ENCODE peak calls at places on chromosome 14, in five cellular contexts. S, T, E, R and P are unnamed samples.

GRCh38 chr14:98984719-98985041 is 287.3 kb downstream of the BCL11B start:
- DNase-seq in T (no peak), R (no peak), S (peak), E (no peak), P (no peak)

GRCh38 chr14:65864549-65864948 is 452.0 kb downstream of the FUT8 start:
- DNase-seq in T (no peak), R (no peak), S (no peak), E (no peak), P (no peak)

GRCh38 chr14:55107766-55108554 is 21.1 kb upstream of the LGALS3 start:
- DNase-seq in T (peak), R (no peak), S (peak), E (no peak), P (no peak)

GRCh38 chr14:90483551-90483950 is 86.7 kb downstream of the CALM1 start:
- DNase-seq in R (no peak), T (no peak), E (no peak), S (no peak), P (no peak)

GRCh38 chr14:39025810-39026627 is 77.0 kb downstream of the SEC23A start:
- DNase-seq in R (no peak), T (no peak), S (no peak), E (no peak), P (no peak)

GRCh38 chr14:26128931-26129674 is 468.7 kb downstream of the NOVA1 start:
- DNase-seq in T (no peak), R (no peak), E (no peak), S (no peak), P (no peak)

GRCh38 chr14:71319646-71320045 is 412.4 kb downstream of the PCNX1 start:
- DNase-seq in R (peak), T (no peak), E (no peak), S (no peak), P (no peak)

GRCh38 chr14:67622675-67623074 is 3.0 kb downstream of the ARG2 start:
- DNase-seq in S (peak), T (no peak), E (no peak), R (no peak), P (no peak)

GRCh38 chr14:21171128-21171527 is 15.3 kb upstream of the OR5AU1 start:
- DNase-seq in S (no peak), E (no peak), T (no peak), R (no peak), P (no peak)

GRCh38 chr14:104080557-104081492 is 4.7 kb upstream of the ASPG start:
- DNase-seq in S (no peak), R (no peak), E (no peak), T (no peak), P (no peak)

GRCh38 chr14:87133073-87133815 is 859.7 kb downstream of the GALC start:
- DNase-seq in E (no peak), R (no peak), T (no peak), S (no peak), P (no peak)

GRCh38 chr14:31402764-31403163 is 17.6 kb downstream of the HEATR5A start:
- DNase-seq in T (no peak), E (no peak), S (no peak), R (no peak), P (no peak)

GRCh38 chr14:73245401-73246325 is 8.4 kb downstream of the PAPLN start:
- DNase-seq in E (no peak), T (no peak), R (peak), S (peak), P (no peak)

GRCh38 chr14:92473947-92474535 is 39.5 kb upstream of the RIN3 start:
- DNase-seq in S (no peak), T (no peak), R (no peak), E (no peak), P (no peak)

GRCh38 chr14:57573193-57573592 is 79.5 kb upstream of the CCDC198 start:
- DNase-seq in S (no peak), E (no peak), T (no peak), R (no peak), P (no peak)

GRCh38 chr14:22850944-22851790 is 14.8 kb downstream of the MMP14 start:
- DNase-seq in S (no peak), T (no peak), E (no peak), R (no peak), P (no peak)

GRCh38 chr14:103626150-103626850 is 2.7 kb upstream of the KLC1 start:
- DNase-seq in T (no peak), R (no peak), S (no peak), E (no peak), P (no peak)

GRCh38 chr14:103593577-103593976 is 30.8 kb downstream of the COA8 start:
- DNase-seq in T (no peak), S (no peak), R (no peak), E (no peak), P (no peak)

GRCh38 chr14:85686908-85687307 is 157.0 kb downstream of the FLRT2 start:
- DNase-seq in S (no peak), T (no peak), R (no peak), E (no peak), P (no peak)

GRCh38 chr14:68020999-68021663 is 201.6 kb downstream of the RAD51B start:
- DNase-seq in R (no peak), E (no peak), S (no peak), T (no peak), P (no peak)

GRCh38 chr14:92408186-92408585 is 85.2 kb downstream of the SLC24A4 start:
- DNase-seq in E (no peak), R (no peak), S (no peak), T (no peak), P (no peak)

GRCh38 chr14:94485944-94486841 is 10.2 kb upstream of the SERPINA9 start:
- DNase-seq in T (peak), E (peak), S (peak), R (peak), P (peak)

GRCh38 chr14:101973356-101973755 is 9.0 kb downstream of the DYNC1H1 start:
- DNase-seq in S (no peak), T (no peak), E (no peak), R (no peak), P (no peak)
- TF ChIP-seq YY1 in S (no peak), T (no peak), E (no peak), R (no peak), P (no peak)

DNA sequence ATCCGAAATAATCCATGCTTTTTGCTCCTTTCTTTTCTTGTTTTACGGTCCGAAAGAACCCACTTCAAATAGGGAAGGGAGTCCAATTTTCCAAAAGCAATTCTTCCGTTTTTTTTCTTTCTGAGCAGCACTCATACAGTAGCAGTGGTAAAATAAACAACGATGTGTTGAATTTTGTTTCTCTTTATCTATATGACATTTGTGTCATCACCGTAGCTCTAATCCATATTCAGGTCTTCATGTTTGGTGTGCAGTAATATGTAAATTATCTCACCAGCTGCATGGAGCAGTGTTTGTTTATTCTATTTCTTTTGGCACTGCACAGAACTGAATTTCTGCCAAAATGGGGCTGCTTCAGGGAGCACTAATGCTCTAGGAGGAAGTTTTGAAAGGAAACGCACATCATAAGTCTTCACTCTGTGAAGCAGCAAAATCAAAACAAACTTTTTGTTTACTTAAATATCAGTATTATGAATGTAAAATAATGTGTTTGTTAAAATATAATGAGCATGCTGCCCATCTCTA is 130.0 kb upstream of the NPAS3 start:
- DNase-seq in T (no peak), R (no peak), E (no peak), S (no peak), P (no peak)
- TF ChIP-seq YY1 in T (no peak), R (no peak), E (no peak), S (no peak), P (no peak)

GRCh38 chr14:69049675-69050074 is 70.6 kb upstream of the ACTN1 start:
- DNase-seq in R (no peak), T (no peak), E (no peak), S (no peak), P (no peak)
- TF ChIP-seq YY1 in R (no peak), T (no peak), E (no peak), S (no peak), P (no peak)

DNA sequence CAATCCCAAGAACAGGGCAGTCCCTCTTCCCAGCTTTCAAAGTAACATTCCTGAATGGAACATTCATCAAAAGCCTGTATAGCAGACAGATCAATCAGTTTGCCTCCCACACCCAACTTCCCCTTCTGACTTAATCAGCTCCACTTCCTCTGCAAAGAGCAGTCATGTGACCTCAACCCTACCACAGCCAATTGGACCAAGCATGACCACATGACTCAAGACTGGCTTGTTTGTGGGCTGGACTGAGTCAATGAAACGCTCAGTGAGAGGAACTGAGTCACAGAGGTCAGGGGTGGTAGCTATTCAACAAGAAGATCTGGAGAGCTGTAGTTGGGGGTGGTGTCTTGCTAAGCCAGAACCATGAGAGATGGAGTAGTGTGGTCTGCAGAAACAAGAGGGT is 41.3 kb upstream of the TUNAR start:
- DNase-seq in E (no peak), T (peak), S (no peak), R (no peak), P (no peak)
- TF ChIP-seq YY1 in E (no peak), T (no peak), S (no peak), R (no peak), P (no peak)